ENCODE peak calls at places on chromosomes 1 and 21, in ten cellular contexts. W is GDM1; O is SK-N-MC; P is stromal cell of bone marrow; T is hepatocyte; K is activated naive CD4-positive, alpha-beta T cell; B is NCI-H446 treated with DMSO at 0.1 percent for 48 hours; F is T-cell; N is Caki2; L is body of pancreas. C is an unnamed sample.

GRCh38 chr1:42081475-42081874 is 71.7 kb upstream of the GUCA2B start:
- DNase-seq in N (no peak), K (no peak), W (no peak), P (no peak), O (no peak), T (peak; percentile 70), F (no peak), L (peak; percentile 89), B (no peak), C (no peak)

GRCh38 chr1:11337536-11338350 is 64.7 kb downstream of the UBIAD1 start:
- DNase-seq in T (peak; percentile 67), O (no peak), F (peak; percentile 61), K (peak; percentile 38), W (peak; percentile 42), P (no peak), B (peak; percentile 42), L (peak; percentile 31), N (no peak), C (peak; percentile 48)

GRCh38 chr1:36035154-36035553 is 48.7 kb upstream of the TEKT2 start:
- DNase-seq in L (no peak), B (no peak), F (no peak), K (no peak), P (no peak), O (no peak), W (no peak), T (no peak), N (no peak), C (no peak)

GRCh38 chr1:8374356-8374755 is 56.4 kb downstream of the SLC45A1 start:
- DNase-seq in P (no peak), N (no peak), B (no peak), W (no peak), L (peak; percentile 11), T (no peak), O (no peak), F (no peak), K (no peak), C (no peak)

GRCh38 chr1:220696863-220697231 is 6.7 kb downstream of the C1orf115 start:
- DNase-seq in F (no peak), W (no peak), N (no peak), O (no peak), P (no peak), L (no peak), K (no peak), B (peak; percentile 30), T (no peak), C (no peak)

GRCh38 chr1:2412773-2413494 is 570 bp upstream of the PEX10 start:
- DNase-seq in F (no peak), N (peak; percentile 66), B (no peak), O (no peak), L (peak; percentile 50), T (peak; percentile 85), P (peak; percentile 20), W (no peak), K (no peak), C (peak; percentile 86)

GRCh38 chr1:23194119-23194984 is 22.9 kb downstream of the HTR1D start:
- DNase-seq in N (peak; percentile 52), T (no peak), F (no peak), W (no peak), K (no peak), O (no peak), B (no peak), P (peak; percentile 59), L (no peak), C (peak; percentile 71)

GRCh38 chr1:174466607-174467006 is 18.8 kb downstream of the GPR52 start:
- DNase-seq in T (no peak), P (no peak), N (no peak), O (no peak), F (no peak), L (no peak), W (no peak), B (no peak), K (no peak), C (no peak)

GRCh38 chr21:44519346-44520325 is 20.4 kb downstream of the KRTAP10-1 start:
- DNase-seq in F (no peak), B (no peak), O (no peak), L (no peak), K (no peak), T (no peak), P (no peak), W (no peak), N (no peak), C (no peak)

GRCh38 chr1:210358511-210359148 is 29.9 kb downstream of the HHAT start:
- DNase-seq in N (no peak), W (no peak), B (no peak), P (no peak), K (no peak), L (no peak), T (no peak), F (no peak), O (no peak), C (no peak)

GRCh38 chr1:232566093-232566492 is 63.8 kb downstream of the SIPA1L2 start:
- DNase-seq in O (no peak), B (no peak), T (no peak), W (no peak), N (no peak), L (no peak), K (no peak), P (no peak), F (no peak), C (no peak)

GRCh38 chr1:53559391-53559815 is 100.2 kb downstream of the DMRTB1 start:
- DNase-seq in B (no peak), L (peak; percentile 2), N (no peak), P (no peak), W (no peak), T (no peak), O (no peak), F (no peak), K (no peak), C (no peak)

C was measured in AG08396.